ENCODE peak calls at places on chromosomes 12 and 14, in four cellular contexts. P, H, M and Q are unnamed samples.

GRCh38 chr12:7180685-7181084 is 8.8 kb upstream of the PEX5 start:
- DNase-seq in P (no peak), H (no peak), M (peak), Q (no peak)

GRCh38 chr12:22312336-22312735 is 22.2 kb downstream of the ST8SIA1 start:
- DNase-seq in P (peak), H (no peak), M (peak), Q (peak)

GRCh38 chr14:31036552-31036951 is 10.4 kb upstream of the STRN3 start:
- DNase-seq in P (no peak), H (no peak), M (no peak), Q (no peak)

GRCh38 chr14:68230941-68231717 is 411.6 kb downstream of the RAD51B start:
- DNase-seq in P (no peak), H (no peak), M (peak), Q (no peak)

GRCh38 chr12:6606331-6607131 is 648 bp downstream of the CHD4 start:
- DNase-seq in P (peak), H (peak), M (no peak), Q (peak)

GRCh38 chr12:32446306-32447119 is 47.2 kb downstream of the FGD4 start:
- DNase-seq in P (no peak), H (no peak), M (no peak), Q (no peak)

GRCh38 chr14:51079085-51079484 is 15.8 kb downstream of the TRIM9 start:
- DNase-seq in P (no peak), H (no peak), M (peak), Q (no peak)

GRCh38 chr14:39447155-39447554 is 14.9 kb upstream of the FBXO33 start:
- DNase-seq in P (no peak), H (no peak), M (no peak), Q (no peak)

GRCh38 chr12:109134186-109134917 is 18.0 kb downstream of the ACACB start:
- DNase-seq in P (no peak), H (peak), M (peak), Q (peak)

DNA sequence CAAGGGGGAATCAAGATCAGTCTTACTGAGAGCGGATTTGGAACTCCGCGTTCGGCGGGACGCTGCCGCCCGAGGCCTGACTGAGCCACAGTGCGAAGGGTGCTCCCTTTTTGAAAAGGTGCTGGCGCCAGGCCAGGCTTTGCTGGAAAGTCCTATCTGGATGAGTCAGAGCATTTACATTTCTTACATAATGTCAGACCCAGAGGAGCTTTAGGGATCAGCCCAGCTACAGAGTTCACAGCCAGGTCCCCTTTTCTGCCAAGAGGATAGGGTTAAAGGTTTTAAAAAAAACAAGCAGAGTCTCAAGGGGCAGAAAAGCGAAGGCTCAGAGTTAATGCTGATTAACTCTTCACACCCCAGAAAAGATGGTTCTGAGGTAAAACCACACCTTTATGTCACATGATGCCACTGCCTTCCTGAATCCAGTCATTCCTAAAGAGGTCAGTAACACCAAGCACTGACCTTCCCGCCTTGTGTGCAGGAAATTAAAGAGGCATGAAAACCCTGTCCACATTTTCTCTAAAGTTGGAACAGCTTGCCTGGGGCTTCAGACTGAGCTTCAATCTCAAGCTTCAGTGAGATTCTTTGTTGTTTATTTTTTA is 11.7 kb upstream of the FBXL14 start:
- DNase-seq in P (peak), H (peak), M (peak), Q (peak)
- H3K4me3 ChIP-seq in P (peak), H (peak), M (peak), Q (peak)

GRCh38 chr12:107775093-107775721 is 703 bp downstream of the ASCL4 start:
- DNase-seq in P (no peak), H (no peak), M (no peak), Q (no peak)

GRCh38 chr12:107776171-107776570 is 1.7 kb downstream of the ASCL4 start:
- DNase-seq in P (no peak), H (no peak), M (no peak), Q (no peak)

GRCh38 chr12:107779077-107779840 is 4.8 kb downstream of the ASCL4 start:
- DNase-seq in P (no peak), H (no peak), M (no peak), Q (no peak)

GRCh38 chr12:107778383-107779015 is 4.0 kb downstream of the ASCL4 start:
- DNase-seq in P (no peak), H (no peak), M (no peak), Q (no peak)

GRCh38 chr12:107774349-107775029 is at the start of gene ASCL4:
- DNase-seq in P (no peak), H (no peak), M (no peak), Q (no peak)
- H3K4me3 ChIP-seq in P (peak), H (no peak), M (no peak), Q (peak)

GRCh38 chr14:89430271-89430620 is 13.2 kb upstream of the FOXN3 start:
- DNase-seq in P (no peak), H (no peak), M (no peak), Q (no peak)

GRCh38 chr14:89427426-89428162 is 10.6 kb upstream of the FOXN3 start:
- DNase-seq in P (no peak), H (no peak), M (no peak), Q (no peak)

GRCh38 chr14:89428163-89428523 is 11.1 kb upstream of the FOXN3 start:
- DNase-seq in P (no peak), H (no peak), M (no peak), Q (no peak)

GRCh38 chr14:89429206-89430091 is 12.4 kb upstream of the FOXN3 start:
- DNase-seq in P (no peak), H (peak), M (peak), Q (no peak)

GRCh38 chr14:89428556-89429196 is 11.6 kb upstream of the FOXN3 start:
- DNase-seq in P (no peak), H (peak), M (peak), Q (no peak)
- H3K4me3 ChIP-seq in P (peak), H (no peak), M (no peak), Q (peak)

GRCh38 chr12:42144424-42145196 is at the start of gene GXYLT1:
- DNase-seq in P (peak), H (peak), M (peak), Q (peak)
- H3K4me3 ChIP-seq in P (peak), H (peak), M (peak), Q (peak)

GRCh38 chr14:77579065-77579464 is 37.4 kb downstream of the SPTLC2 start:
- DNase-seq in P (no peak), H (no peak), M (no peak), Q (no peak)

GRCh38 chr14:77582511-77582910 is 33.9 kb downstream of the SPTLC2 start:
- DNase-seq in P (no peak), H (no peak), M (no peak), Q (no peak)

GRCh38 chr14:77580964-77581505 is 35.4 kb downstream of the SPTLC2 start:
- DNase-seq in P (no peak), H (no peak), M (no peak), Q (no peak)

GRCh38 chr14:77579760-77580159 is 36.7 kb downstream of the SPTLC2 start:
- DNase-seq in P (no peak), H (no peak), M (no peak), Q (no peak)

GRCh38 chr14:77580477-77580876 is 36.0 kb downstream of the SPTLC2 start:
- DNase-seq in P (no peak), H (no peak), M (no peak), Q (no peak)
- H3K4me3 ChIP-seq in P (no peak), H (no peak), M (no peak), Q (peak)

DNA sequence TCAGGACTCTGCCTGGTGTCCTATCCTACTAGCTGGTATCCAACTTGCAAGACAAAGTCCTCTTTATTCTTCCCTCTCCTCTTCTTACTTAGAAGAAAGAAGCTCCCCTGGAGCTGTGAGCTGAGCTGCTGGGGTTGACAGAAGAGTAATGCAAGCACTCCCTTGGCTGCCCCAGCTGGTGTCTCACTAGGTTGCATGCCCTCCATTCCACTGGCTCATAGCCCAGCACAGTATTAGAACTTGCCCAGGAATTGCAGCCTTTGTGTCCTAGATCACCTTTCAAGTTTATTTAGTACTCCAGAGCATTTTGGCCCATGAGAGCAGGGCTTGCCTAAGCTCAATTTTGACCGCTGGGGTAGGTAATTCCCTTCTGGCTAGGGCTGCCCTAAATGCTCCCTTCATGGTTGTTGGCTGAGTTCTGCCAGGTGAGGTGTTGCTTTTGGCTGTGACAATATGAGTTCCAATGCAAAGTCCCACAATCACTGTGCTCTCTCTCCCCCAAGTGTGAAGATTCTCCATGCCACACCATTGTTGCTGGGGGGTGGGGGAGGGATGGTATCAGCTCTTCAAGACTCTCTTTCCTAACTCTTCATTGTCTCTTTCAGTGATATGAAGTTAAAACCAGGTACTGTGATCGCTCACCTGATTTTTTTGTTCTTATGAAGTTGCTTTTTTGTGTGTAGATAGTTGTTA is 317.4 kb upstream of the DDHD1 start:
- DNase-seq in P (peak), H (no peak), M (peak), Q (peak)
- H3K4me3 ChIP-seq in P (no peak), H (no peak), M (no peak), Q (no peak)

GRCh38 chr14:54310852-54311230 is 86.0 kb upstream of the CDKN3 start:
- DNase-seq in P (no peak), H (no peak), M (no peak), Q (no peak)

GRCh38 chr14:54310151-54310851 is 86.5 kb upstream of the CDKN3 start:
- DNase-seq in P (no peak), H (no peak), M (peak), Q (no peak)

GRCh38 chr14:54312166-54312801 is 84.5 kb upstream of the CDKN3 start:
- DNase-seq in P (no peak), H (no peak), M (peak), Q (no peak)

GRCh38 chr14:54306806-54307205 is 90.0 kb upstream of the CDKN3 start:
- DNase-seq in P (no peak), H (no peak), M (no peak), Q (no peak)

GRCh38 chr14:54309615-54310014 is 87.2 kb upstream of the CDKN3 start:
- DNase-seq in P (no peak), H (no peak), M (no peak), Q (no peak)
- H3K4me3 ChIP-seq in P (no peak), H (no peak), M (no peak), Q (no peak)

GRCh38 chr12:128269108-128269713 is 2.2 kb downstream of the TMEM132C start:
- DNase-seq in P (no peak), H (peak), M (no peak), Q (no peak)

GRCh38 chr12:128267651-128268347 is 829 bp downstream of the TMEM132C start:
- DNase-seq in P (no peak), H (peak), M (no peak), Q (no peak)

GRCh38 chr12:128266559-128267245 is at the start of gene TMEM132C:
- DNase-seq in P (no peak), H (peak), M (no peak), Q (no peak)

GRCh38 chr12:128267246-128267622 is 264 bp downstream of the TMEM132C start:
- DNase-seq in P (no peak), H (no peak), M (no peak), Q (no peak)

GRCh38 chr12:128268348-128268725 is 1.4 kb downstream of the TMEM132C start:
- DNase-seq in P (no peak), H (no peak), M (no peak), Q (no peak)
- H3K4me3 ChIP-seq in P (peak), H (peak), M (no peak), Q (peak)